ENCODE peak calls at places on chromosomes 6 and 20, in four cellular contexts. Z, D, S and M are unnamed samples.
A peak's percentile ranks its signal among the peaks of the same experiment; 100 is the strongest.

GRCh38 chr6:48994811-48995210 is 468.2 kb downstream of the MMUT start:
- DNase-seq in D (no peak), Z (no peak), S (no peak), M (no peak)

GRCh38 chr6:4394786-4395185 is 259.4 kb upstream of the ECI2 start:
- DNase-seq in D (no peak), S (no peak), Z (peak; percentile 5), M (no peak)

GRCh38 chr20:62025832-62026563 is 39.7 kb downstream of the TAF4 start:
- DNase-seq in D (peak; percentile 56), Z (peak; percentile 52), S (no peak), M (no peak)

GRCh38 chr6:32439708-32440214 is at the start of gene HLA-DRA:
- DNase-seq in D (peak; percentile 67), S (peak; percentile 36), Z (peak; percentile 36), M (no peak)

GRCh38 chr6:105733556-105734162 is 330.8 kb upstream of the PREP start:
- DNase-seq in Z (no peak), D (peak; percentile 73), S (no peak), M (no peak)

GRCh38 chr6:12012566-12013367 is 655 bp downstream of the HIVEP1 start:
- DNase-seq in S (peak; percentile 63), Z (peak; percentile 65), D (peak; percentile 92), M (peak; percentile 67)

GRCh38 chr6:162177733-162178132 is 549.8 kb downstream of the PRKN start:
- DNase-seq in Z (no peak), D (no peak), S (no peak), M (no peak)

GRCh38 chr6:132648356-132648755 is 10.6 kb downstream of the TAAR1 start:
- DNase-seq in S (no peak), D (peak; percentile 88), Z (no peak), M (no peak)

GRCh38 chr6:14997507-14997906 is 248.4 kb upstream of the JARID2 start:
- DNase-seq in S (no peak), D (no peak), Z (no peak), M (no peak)

GRCh38 chr6:148972481-148972880 is 225.7 kb downstream of the UST start:
- DNase-seq in D (no peak), S (no peak), Z (peak; percentile 24), M (peak; percentile 43)

GRCh38 chr20:19710336-19710721 is 47.7 kb upstream of the RIN2 start:
- DNase-seq in S (no peak), Z (no peak), D (no peak), M (no peak)

GRCh38 chr6:34092631-34093030 is 53.3 kb downstream of the GRM4 start:
- DNase-seq in Z (no peak), D (no peak), S (no peak), M (no peak)

GRCh38 chr6:150881911-150882481 is 16.5 kb downstream of the MTHFD1L start:
- DNase-seq in S (peak; percentile 34), Z (no peak), D (peak; percentile 93), M (no peak)

GRCh38 chr20:18553746-18554145 is 13.5 kb upstream of the SMIM26 start:
- DNase-seq in S (no peak), D (no peak), Z (no peak), M (no peak)

GRCh38 chr6:32397252-32397920 is 9.6 kb downstream of the BTNL2 start:
- DNase-seq in S (no peak), Z (no peak), D (peak; percentile 18), M (no peak)

GRCh38 chr6:20403766-20404640 is 2.3 kb downstream of the E2F3 start:
- DNase-seq in D (peak; percentile 77), S (peak; percentile 55), Z (peak; percentile 67), M (peak; percentile 50)

GRCh38 chr6:138652824-138653223 is 120.7 kb upstream of the CCDC28A start:
- DNase-seq in Z (no peak), D (no peak), S (no peak), M (no peak)

GRCh38 chr6:35919085-35919826 is 1.6 kb downstream of the SRPK1 start:
- DNase-seq in Z (peak; percentile 66), D (peak; percentile 57), S (no peak), M (no peak)

GRCh38 chr6:137352859-137353258 is 133.7 kb upstream of the IFNGR1 start:
- DNase-seq in Z (no peak), S (no peak), D (no peak), M (no peak)